ENCODE peak calls at places on chromosomes 7 and 10, in five cellular contexts. One of them, this sample, is unnamed.

GRCh38 chr10:74628136-74628535 is 198.3 kb upstream of the KAT6B start:
- DNase-seq in A549: no peak
- DNase-seq in HepG2: no peak
- DNase-seq in H1: no peak
- DNase-seq in GM12878: no peak
- DNase-seq in this sample: no peak

GRCh38 chr10:29725133-29725720 is 90.5 kb upstream of the SVIL start:
- DNase-seq in A549: no peak
- DNase-seq in HepG2: no peak
- DNase-seq in H1: no peak
- DNase-seq in GM12878: no peak
- DNase-seq in this sample: no peak

GRCh38 chr10:77109470-77109994 is 528.1 kb downstream of the KCNMA1 start:
- DNase-seq in A549: no peak
- DNase-seq in HepG2: no peak
- DNase-seq in H1: no peak
- DNase-seq in GM12878: no peak
- DNase-seq in this sample: no peak

GRCh38 chr10:24908793-24909423 is 43.5 kb downstream of the PRTFDC1 start:
- DNase-seq in A549: peak
- DNase-seq in HepG2: peak
- DNase-seq in H1: no peak
- DNase-seq in GM12878: no peak
- DNase-seq in this sample: no peak

GRCh38 chr10:20955355-20955893 is 58.3 kb upstream of the NEBL start:
- DNase-seq in A549: no peak
- DNase-seq in HepG2: no peak
- DNase-seq in H1: no peak
- DNase-seq in GM12878: no peak
- DNase-seq in this sample: no peak

GRCh38 chr7:48718731-48719387 is 205.5 kb upstream of the CDC14C start:
- DNase-seq in A549: no peak
- DNase-seq in HepG2: no peak
- DNase-seq in H1: no peak
- DNase-seq in GM12878: no peak
- DNase-seq in this sample: no peak

GRCh38 chr10:117627561-117627960 is 85.0 kb downstream of the EMX2 start:
- DNase-seq in A549: no peak
- DNase-seq in HepG2: no peak
- DNase-seq in H1: no peak
- DNase-seq in GM12878: no peak
- DNase-seq in this sample: no peak

GRCh38 chr7:32535303-32535702 is 40.0 kb downstream of the AVL9 start:
- DNase-seq in A549: no peak
- DNase-seq in HepG2: no peak
- DNase-seq in H1: no peak
- DNase-seq in GM12878: no peak
- DNase-seq in this sample: no peak

GRCh38 chr7:157944051-157944450 is 607.2 kb downstream of the DNAJB6 start:
- DNase-seq in A549: no peak
- DNase-seq in HepG2: no peak
- DNase-seq in H1: no peak
- DNase-seq in GM12878: no peak
- DNase-seq in this sample: no peak

GRCh38 chr10:89503633-89504345 is 31.6 kb downstream of the SLC16A12 start:
- DNase-seq in A549: no peak
- DNase-seq in HepG2: no peak
- DNase-seq in H1: no peak
- DNase-seq in GM12878: no peak
- DNase-seq in this sample: no peak

GRCh38 chr7:35430547-35431153 is 176.8 kb upstream of the TBX20 start:
- DNase-seq in A549: no peak
- DNase-seq in HepG2: peak
- DNase-seq in H1: no peak
- DNase-seq in GM12878: no peak
- DNase-seq in this sample: peak

GRCh38 chr10:102710604-102711003 is 3.6 kb downstream of the ARL3 start:
- DNase-seq in A549: no peak
- DNase-seq in HepG2: peak
- DNase-seq in H1: no peak
- DNase-seq in GM12878: no peak
- DNase-seq in this sample: no peak

GRCh38 chr10:71638087-71638576 is 81.4 kb downstream of the C10orf105 start:
- DNase-seq in A549: no peak
- DNase-seq in HepG2: peak
- DNase-seq in H1: no peak
- DNase-seq in GM12878: no peak
- DNase-seq in this sample: peak

GRCh38 chr7:157529768-157530560 is 193.2 kb downstream of the DNAJB6 start:
- DNase-seq in A549: no peak
- DNase-seq in HepG2: no peak
- DNase-seq in H1: no peak
- DNase-seq in GM12878: no peak
- DNase-seq in this sample: no peak

GRCh38 chr10:51215956-51216834 is 141.9 kb downstream of the PRKG1 start:
- DNase-seq in A549: no peak
- DNase-seq in HepG2: no peak
- DNase-seq in H1: no peak
- DNase-seq in GM12878: no peak
- DNase-seq in this sample: no peak

GRCh38 chr7:26267631-26268166 is 24.0 kb upstream of the SNX10 start:
- DNase-seq in A549: no peak
- DNase-seq in HepG2: no peak
- DNase-seq in H1: no peak
- DNase-seq in GM12878: no peak
- DNase-seq in this sample: no peak

GRCh38 chr10:101646369-101646768 is 48.6 kb downstream of the FBXW4 start:
- DNase-seq in A549: no peak
- DNase-seq in HepG2: no peak
- DNase-seq in H1: no peak
- DNase-seq in GM12878: no peak
- DNase-seq in this sample: no peak

GRCh38 chr10:36358736-36359135 is 716.6 kb upstream of the FZD8 start:
- DNase-seq in A549: no peak
- DNase-seq in HepG2: no peak
- DNase-seq in H1: no peak
- DNase-seq in GM12878: no peak
- DNase-seq in this sample: no peak

GRCh38 chr10:15141136-15142067 is 27.1 kb downstream of the NMT2 start:
- DNase-seq in A549: no peak
- DNase-seq in HepG2: peak
- DNase-seq in H1: no peak
- DNase-seq in GM12878: peak
- DNase-seq in this sample: no peak

GRCh38 chr7:148385009-148385682 is 205.4 kb upstream of the C7orf33 start:
- DNase-seq in A549: no peak
- DNase-seq in HepG2: no peak
- DNase-seq in H1: no peak
- DNase-seq in GM12878: no peak
- DNase-seq in this sample: no peak

GRCh38 chr10:78433722-78434535 is 400.3 kb downstream of the RPS24 start:
- DNase-seq in A549: no peak
- DNase-seq in HepG2: no peak
- DNase-seq in H1: no peak
- DNase-seq in GM12878: no peak
- DNase-seq in this sample: no peak

GRCh38 chr10:7561216-7561893 is 105.4 kb downstream of the ITIH5 start:
- DNase-seq in A549: no peak
- DNase-seq in HepG2: peak
- DNase-seq in H1: no peak
- DNase-seq in GM12878: no peak
- DNase-seq in this sample: no peak

GRCh38 chr10:7889947-7890542 is 71.7 kb downstream of the TAF3 start:
- DNase-seq in A549: no peak
- DNase-seq in HepG2: no peak
- DNase-seq in H1: no peak
- DNase-seq in GM12878: no peak
- DNase-seq in this sample: no peak

GRCh38 chr7:340200-340937 is 50.4 kb downstream of the FOXL3 start:
- DNase-seq in A549: no peak
- DNase-seq in HepG2: no peak
- DNase-seq in H1: no peak
- DNase-seq in GM12878: no peak
- DNase-seq in this sample: peak

GRCh38 chr7:130735273-130735716 is 1.3 kb upstream of the KLF14 start:
- DNase-seq in A549: no peak
- DNase-seq in HepG2: no peak
- DNase-seq in H1: no peak
- DNase-seq in GM12878: no peak
- DNase-seq in this sample: no peak

GRCh38 chr10:43054593-43054992 is 22.3 kb upstream of the RET start:
- DNase-seq in A549: no peak
- DNase-seq in HepG2: no peak
- DNase-seq in H1: no peak
- DNase-seq in GM12878: no peak
- DNase-seq in this sample: no peak

GRCh38 chr7:91383186-91383585 is 119.0 kb downstream of the FZD1 start:
- DNase-seq in A549: no peak
- DNase-seq in HepG2: no peak
- DNase-seq in H1: no peak
- DNase-seq in GM12878: no peak
- DNase-seq in this sample: no peak

GRCh38 chr7:127690806-127691205 is 38.8 kb downstream of the SND1 start:
- DNase-seq in A549: no peak
- DNase-seq in HepG2: no peak
- DNase-seq in H1: no peak
- DNase-seq in GM12878: no peak
- DNase-seq in this sample: no peak

GRCh38 chr7:141974831-141975230 is 1.3 kb upstream of the TAS2R38 start:
- DNase-seq in A549: no peak
- DNase-seq in HepG2: peak
- DNase-seq in H1: no peak
- DNase-seq in GM12878: no peak
- DNase-seq in this sample: no peak

GRCh38 chr10:32007026-32007425 is 49.2 kb downstream of the KIF5B start:
- DNase-seq in A549: no peak
- DNase-seq in HepG2: no peak
- DNase-seq in H1: no peak
- DNase-seq in GM12878: no peak
- DNase-seq in this sample: no peak

GRCh38 chr10:32004161-32004591 is 52.0 kb downstream of the KIF5B start:
- DNase-seq in A549: no peak
- DNase-seq in HepG2: peak
- DNase-seq in H1: no peak
- DNase-seq in GM12878: no peak
- DNase-seq in this sample: no peak

GRCh38 chr10:31999836-32000235 is 56.4 kb downstream of the KIF5B start:
- DNase-seq in A549: no peak
- DNase-seq in HepG2: no peak
- DNase-seq in H1: no peak
- DNase-seq in GM12878: no peak
- DNase-seq in this sample: no peak

GRCh38 chr10:32000937-32001336 is 55.3 kb downstream of the KIF5B start:
- DNase-seq in A549: no peak
- DNase-seq in HepG2: no peak
- DNase-seq in H1: no peak
- DNase-seq in GM12878: no peak
- DNase-seq in this sample: no peak

GRCh38 chr10:32005050-32005449 is 51.2 kb downstream of the KIF5B start:
- DNase-seq in A549: peak
- DNase-seq in HepG2: peak
- DNase-seq in H1: no peak
- DNase-seq in GM12878: peak
- DNase-seq in this sample: peak
- TF ChIP-seq KDM1A in A549: no peak
- TF ChIP-seq KDM1A in HepG2: no peak
- TF ChIP-seq KDM1A in H1: no peak
- TF ChIP-seq KDM1A in GM12878: no peak
- TF ChIP-seq KDM1A in this sample: no peak

GRCh38 chr10:69721690-69722310 is 79.9 kb upstream of the COL13A1 start:
- DNase-seq in A549: no peak
- DNase-seq in HepG2: no peak
- DNase-seq in H1: no peak
- DNase-seq in GM12878: no peak
- DNase-seq in this sample: no peak
- TF ChIP-seq KDM1A in A549: no peak
- TF ChIP-seq KDM1A in HepG2: no peak
- TF ChIP-seq KDM1A in H1: no peak
- TF ChIP-seq KDM1A in GM12878: no peak
- TF ChIP-seq KDM1A in this sample: no peak

GRCh38 chr7:159105066-159105780 is 39.4 kb downstream of the VIPR2 start:
- DNase-seq in A549: no peak
- DNase-seq in HepG2: no peak
- DNase-seq in H1: no peak
- DNase-seq in GM12878: no peak
- DNase-seq in this sample: no peak
- TF ChIP-seq KDM1A in A549: no peak
- TF ChIP-seq KDM1A in HepG2: no peak
- TF ChIP-seq KDM1A in H1: no peak
- TF ChIP-seq KDM1A in GM12878: no peak
- TF ChIP-seq KDM1A in this sample: no peak

GRCh38 chr10:22427890-22428571 is 82.7 kb downstream of the SPAG6 start:
- DNase-seq in A549: peak
- DNase-seq in HepG2: no peak
- DNase-seq in H1: no peak
- DNase-seq in GM12878: no peak
- DNase-seq in this sample: peak
- TF ChIP-seq KDM1A in A549: no peak
- TF ChIP-seq KDM1A in HepG2: no peak
- TF ChIP-seq KDM1A in H1: no peak
- TF ChIP-seq KDM1A in GM12878: no peak
- TF ChIP-seq KDM1A in this sample: no peak

GRCh38 chr7:17342726-17343125 is 44.3 kb downstream of the AHR start:
- DNase-seq in A549: no peak
- DNase-seq in HepG2: no peak
- DNase-seq in H1: no peak
- DNase-seq in GM12878: no peak
- DNase-seq in this sample: no peak
- TF ChIP-seq KDM1A in A549: no peak
- TF ChIP-seq KDM1A in HepG2: no peak
- TF ChIP-seq KDM1A in H1: no peak
- TF ChIP-seq KDM1A in GM12878: no peak
- TF ChIP-seq KDM1A in this sample: no peak

GRCh38 chr7:121020652-121021051 is 32.1 kb downstream of the CPED1 start:
- DNase-seq in A549: no peak
- DNase-seq in HepG2: no peak
- DNase-seq in H1: no peak
- DNase-seq in GM12878: no peak
- DNase-seq in this sample: no peak
- TF ChIP-seq KDM1A in A549: no peak
- TF ChIP-seq KDM1A in HepG2: no peak
- TF ChIP-seq KDM1A in H1: no peak
- TF ChIP-seq KDM1A in GM12878: no peak
- TF ChIP-seq KDM1A in this sample: no peak

GRCh38 chr10:58513189-58514101 is 773 bp downstream of the BICC1 start:
- DNase-seq in A549: peak
- DNase-seq in HepG2: no peak
- DNase-seq in H1: no peak
- DNase-seq in GM12878: no peak
- DNase-seq in this sample: no peak

GRCh38 chr10:58511765-58512469 is 755 bp upstream of the BICC1 start:
- DNase-seq in A549: no peak
- DNase-seq in HepG2: peak
- DNase-seq in H1: no peak
- DNase-seq in GM12878: no peak
- DNase-seq in this sample: no peak

GRCh38 chr10:58502956-58503355 is 9.7 kb upstream of the BICC1 start:
- DNase-seq in A549: no peak
- DNase-seq in HepG2: no peak
- DNase-seq in H1: no peak
- DNase-seq in GM12878: no peak
- DNase-seq in this sample: no peak

GRCh38 chr10:58512470-58513188 is at the start of gene BICC1:
- DNase-seq in A549: peak
- DNase-seq in HepG2: no peak
- DNase-seq in H1: no peak
- DNase-seq in GM12878: no peak
- DNase-seq in this sample: no peak

GRCh38 chr10:58508316-58508715 is 4.4 kb upstream of the BICC1 start:
- DNase-seq in A549: no peak
- DNase-seq in HepG2: no peak
- DNase-seq in H1: no peak
- DNase-seq in GM12878: no peak
- DNase-seq in this sample: no peak
- TF ChIP-seq KDM1A in A549: no peak
- TF ChIP-seq KDM1A in HepG2: no peak
- TF ChIP-seq KDM1A in H1: no peak
- TF ChIP-seq KDM1A in GM12878: no peak
- TF ChIP-seq KDM1A in this sample: no peak